ENCODE peak calls at places on chromosomes 5 and 9, in ten cellular contexts. E, A, M, S, O, H, U, W, C and R are unnamed samples.

GRCh38 chr9:107545036-107545435 is 55.5 kb upstream of the KLF4 start:
- DNase-seq in C (no peak), A (no peak), M (no peak), H (no peak), W (no peak), U (no peak), E (no peak), O (no peak), S (no peak), R (no peak)

GRCh38 chr5:138752341-138752950 is 779 bp upstream of the CTNNA1 start:
- DNase-seq in U (peak; percentile 43), H (peak; percentile 1), C (no peak), S (no peak), M (peak; percentile 38), A (no peak), W (no peak), E (no peak), O (no peak), R (no peak)

GRCh38 chr5:40615586-40616193 is 64.0 kb upstream of the PTGER4 start:
- DNase-seq in E (peak; percentile 7), O (no peak), W (peak; percentile 29), S (no peak), C (no peak), H (peak; percentile 60), M (no peak), A (no peak), U (peak; percentile 28), R (no peak)

GRCh38 chr5:138789771-138790242 is 36.6 kb downstream of the CTNNA1 start:
- DNase-seq in M (peak; percentile 71), H (peak; percentile 0), W (peak; percentile 38), E (peak; percentile 22), A (no peak), C (peak; percentile 50), O (no peak), S (no peak), U (peak; percentile 60), R (no peak)

GRCh38 chr5:157971466-157972324 is 112.8 kb upstream of the CLINT1 start:
- DNase-seq in O (no peak), A (no peak), C (no peak), H (no peak), S (no peak), U (no peak), W (no peak), E (no peak), M (no peak), R (no peak)

GRCh38 chr9:69762527-69762926 is 2.7 kb upstream of the PTAR1 start:
- DNase-seq in E (no peak), W (peak; percentile 48), H (no peak), O (no peak), M (no peak), A (no peak), C (no peak), U (no peak), S (no peak), R (no peak)

GRCh38 chr9:108842610-108843295 is 13.0 kb downstream of the ACTL7B start:
- DNase-seq in S (no peak), H (no peak), W (no peak), M (no peak), A (no peak), C (peak; percentile 76), E (no peak), U (no peak), O (no peak), R (no peak)

GRCh38 chr5:76474377-76474776 is 71.3 kb downstream of the IQGAP2 start:
- DNase-seq in H (no peak), O (no peak), U (no peak), E (no peak), C (no peak), M (no peak), W (no peak), A (no peak), S (no peak), R (no peak)

DNA sequence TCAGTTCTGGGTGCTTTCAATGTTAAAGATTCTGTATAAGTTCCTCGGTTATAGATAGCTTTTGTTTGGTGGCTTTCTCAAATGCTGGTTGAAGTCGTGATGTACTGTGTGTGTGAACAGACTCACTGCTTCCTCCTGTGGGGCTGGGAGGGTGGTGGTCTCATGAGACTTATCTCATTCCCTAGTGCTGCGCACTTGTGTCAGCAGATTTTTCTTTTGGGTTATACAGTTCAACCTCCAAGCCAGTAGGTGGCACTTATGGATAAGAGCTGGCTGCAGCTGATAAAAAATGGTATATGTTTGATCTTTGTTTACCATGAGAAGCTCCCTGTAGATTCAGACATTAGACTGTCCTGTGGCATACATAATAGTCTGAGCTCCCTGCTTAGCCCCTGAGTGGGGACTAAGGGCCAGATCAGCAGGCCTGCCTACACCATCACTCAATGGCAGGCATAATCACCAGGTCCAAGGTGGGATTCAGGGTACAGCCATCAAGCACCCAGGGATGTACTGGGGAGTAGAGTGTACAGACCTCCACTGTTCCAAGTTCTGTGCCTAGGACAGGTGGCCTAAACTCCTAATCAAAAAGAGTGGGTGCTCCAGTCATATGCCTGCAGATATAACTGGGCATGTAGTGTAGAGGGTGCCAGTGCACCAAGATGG is 174.2 kb downstream of the OXCT1 start:
- DNase-seq in W (no peak), U (no peak), H (no peak), O (no peak), A (no peak), M (no peak), C (no peak), E (no peak), S (no peak), R (no peak)
- TF ChIP-seq CTCF in W (peak; percentile 35), U (peak; percentile 30), H (no peak), O (peak; percentile 55), A (no peak), M (no peak), C (peak; percentile 34), E (peak; percentile 43), S (no peak), R (peak; percentile 36)

DNA sequence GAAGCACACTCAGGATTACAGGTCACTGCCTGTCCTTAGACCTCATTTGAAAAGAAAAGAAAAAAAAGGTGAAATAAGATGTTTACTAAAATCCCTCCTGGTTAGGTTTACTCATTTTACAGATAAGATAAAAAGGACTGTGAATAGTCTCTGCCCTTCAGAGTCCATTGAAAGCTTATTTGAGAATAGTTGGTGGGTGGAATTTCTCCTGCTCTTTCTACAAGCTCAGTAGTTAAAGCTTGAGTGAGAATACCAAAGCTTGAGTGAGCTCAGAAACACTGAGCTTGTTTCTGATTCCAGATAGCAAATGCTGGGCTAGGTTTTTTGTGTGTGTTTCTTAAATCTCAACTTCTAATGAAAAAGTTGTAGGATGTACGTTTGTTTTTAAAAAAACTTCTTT is 106.7 kb downstream of the SLF1 start:
- DNase-seq in O (no peak), U (no peak), E (no peak), A (no peak), W (no peak), H (no peak), S (no peak), M (no peak), C (no peak), R (no peak)
- TF ChIP-seq CTCF in O (no peak), U (no peak), E (no peak), A (no peak), W (no peak), H (no peak), S (no peak), M (no peak), C (no peak), R (no peak)

GRCh38 chr5:60299944-60300343 is 400.0 kb downstream of the DEPDC1B start:
- DNase-seq in A (no peak), W (no peak), U (no peak), M (no peak), H (no peak), E (no peak), C (no peak), S (no peak), O (no peak), R (no peak)

GRCh38 chr5:60297658-60298057 is 402.3 kb downstream of the DEPDC1B start:
- DNase-seq in O (no peak), C (no peak), H (no peak), W (no peak), U (no peak), E (no peak), A (no peak), M (no peak), S (no peak), R (no peak)

GRCh38 chr5:60293518-60293917 is 400.0 kb upstream of the PDE4D start:
- DNase-seq in C (no peak), E (no peak), W (no peak), U (no peak), O (no peak), S (no peak), H (no peak), A (no peak), M (no peak), R (no peak)

DNA sequence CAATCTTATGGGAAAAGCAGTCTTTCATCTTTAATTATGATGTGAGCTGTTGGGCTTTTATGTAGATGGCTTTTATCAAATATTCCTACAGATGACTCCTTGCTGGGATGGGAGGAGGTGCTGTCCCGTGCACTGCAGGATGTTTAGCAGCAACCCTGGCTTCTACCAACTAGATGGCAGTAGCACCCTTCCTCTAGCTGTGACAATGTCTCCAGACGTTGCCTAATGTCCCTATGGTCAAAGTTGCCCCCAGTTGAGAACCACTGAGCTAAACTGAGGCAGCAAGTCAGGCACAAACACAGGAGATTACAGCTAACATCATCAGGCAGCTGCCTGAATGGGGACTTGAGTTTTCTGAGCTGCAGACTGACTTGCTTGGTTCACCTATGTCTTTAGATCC is 401.9 kb upstream of the PDE4D start:
- DNase-seq in M (peak; percentile 35), C (peak; percentile 16), H (peak; percentile 12), S (no peak), E (peak; percentile 50), A (no peak), U (peak; percentile 47), O (no peak), W (peak; percentile 5), R (peak; percentile 2)
- TF ChIP-seq CTCF in M (peak; percentile 48), C (peak; percentile 43), H (no peak), S (no peak), E (peak; percentile 85), A (no peak), U (peak; percentile 62), O (peak; percentile 56), W (peak; percentile 42), R (peak; percentile 63)

GRCh38 chr9:88478236-88478635 is 56.7 kb upstream of the NXNL2 start:
- DNase-seq in S (no peak), A (no peak), U (no peak), W (peak; percentile 22), M (no peak), C (no peak), O (no peak), E (no peak), H (no peak), R (no peak)

GRCh38 chr9:88476491-88477271 is 58.3 kb upstream of the NXNL2 start:
- DNase-seq in M (no peak), H (no peak), E (peak; percentile 21), C (no peak), A (no peak), S (no peak), W (peak; percentile 28), O (no peak), U (no peak), R (no peak)

GRCh38 chr9:88477300-88477751 is 57.7 kb upstream of the NXNL2 start:
- DNase-seq in H (no peak), S (no peak), C (no peak), M (peak; percentile 88), O (no peak), A (no peak), W (peak; percentile 99), E (peak; percentile 89), U (peak; percentile 80), R (no peak)

DNA sequence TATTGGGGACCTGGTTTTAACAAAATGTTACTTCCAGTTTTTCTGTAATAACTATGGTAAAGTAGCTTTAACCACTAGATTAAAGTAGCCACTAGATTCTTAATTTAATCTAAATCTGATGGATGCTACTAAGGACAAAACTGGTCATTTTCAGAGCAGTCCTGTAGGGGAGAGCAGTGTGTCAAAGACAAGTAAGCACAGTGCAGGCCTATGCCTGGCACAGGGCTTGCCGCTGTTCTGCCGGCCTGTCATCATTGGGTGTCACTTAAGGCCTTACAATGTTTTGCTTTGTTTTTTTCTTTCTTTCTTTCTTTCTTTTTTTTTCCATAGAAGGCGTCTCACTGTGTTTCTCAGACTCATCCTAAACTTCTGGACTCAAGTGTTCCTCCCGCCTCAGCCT is 53.0 kb upstream of the NXNL2 start:
- DNase-seq in H (no peak), W (no peak), M (no peak), S (no peak), O (no peak), U (no peak), A (no peak), E (no peak), C (no peak), R (no peak)
- TF ChIP-seq CTCF in H (no peak), W (peak; percentile 16), M (no peak), S (no peak), O (no peak), U (no peak), A (no peak), E (peak; percentile 26), C (no peak), R (no peak)